ENCODE peak calls at places on chromosome 11, in eight cellular contexts. A is fibroblast of lung; M is mucosa of descending colon; C is HAP-1; H is fibroblast of pulmonary artery; K is dorsolateral prefrontal cortex; Z is CD8-positive, alpha-beta memory T cell; S is fibroblast of mammary gland. X is an unnamed sample.

GRCh38 chr11:12764187-12764914 is 90.1 kb downstream of the TEAD1 start:
- DNase-seq in Z (no peak), S (no peak), M (no peak), K (no peak), C (no peak), H (no peak), A (no peak), X (no peak)

GRCh38 chr11:106156290-106156937 is 79.0 kb downstream of the AASDHPPT start:
- DNase-seq in K (no peak), C (peak), A (peak), H (peak), S (peak), Z (no peak), M (no peak), X (peak)

GRCh38 chr11:98734686-98735085 is 286.1 kb upstream of the CNTN5 start:
- DNase-seq in Z (no peak), M (no peak), H (no peak), A (no peak), C (no peak), K (no peak), S (no peak), X (no peak)

GRCh38 chr11:69018924-69019323 is 5.9 kb upstream of the MRGPRF start:
- DNase-seq in S (peak), A (peak), M (no peak), Z (no peak), C (no peak), H (no peak), K (no peak), X (no peak)

GRCh38 chr11:88501535-88501934 is 164.0 kb upstream of the CTSC start:
- DNase-seq in C (no peak), M (no peak), A (peak), S (peak), K (no peak), Z (no peak), H (peak), X (no peak)

GRCh38 chr11:61586792-61587430 is 6.0 kb upstream of the SYT7 start:
- DNase-seq in M (no peak), C (no peak), H (no peak), Z (no peak), A (no peak), K (no peak), S (no peak), X (no peak)

GRCh38 chr11:35618497-35619029 is 303 bp downstream of the FJX1 start:
- DNase-seq in S (peak), H (peak), A (peak), C (no peak), K (peak), M (no peak), Z (peak), X (no peak)

GRCh38 chr11:18617688-18618340 is 16.3 kb downstream of the SPTY2D1 start:
- DNase-seq in S (peak), A (peak), H (peak), C (no peak), Z (peak), M (no peak), K (no peak), X (no peak)

GRCh38 chr11:61480936-61481335 is 27.6 kb upstream of the LRRC10B start:
- DNase-seq in S (no peak), M (peak), C (peak), K (no peak), H (peak), A (peak), Z (no peak), X (no peak)

GRCh38 chr11:100578966-100579365 is 108.1 kb upstream of the ARHGAP42 start:
- DNase-seq in Z (no peak), M (no peak), H (peak), S (peak), C (no peak), K (no peak), A (peak), X (no peak)

GRCh38 chr11:44572884-44573283 is 7.4 kb downstream of the CD82 start:
- DNase-seq in H (no peak), M (no peak), A (no peak), K (no peak), S (no peak), Z (no peak), C (no peak), X (no peak)

GRCh38 chr11:132821027-132821426 is 711.3 kb downstream of the OPCML start:
- DNase-seq in A (no peak), H (no peak), S (no peak), C (no peak), K (no peak), Z (no peak), M (no peak), X (no peak)

GRCh38 chr11:33317662-33318061 is 60.5 kb downstream of the HIPK3 start:
- DNase-seq in Z (no peak), K (no peak), C (no peak), M (no peak), A (no peak), S (peak), H (no peak), X (no peak)

GRCh38 chr11:90241414-90241813 is 18.6 kb upstream of the CHORDC1 start:
- DNase-seq in A (no peak), C (no peak), S (peak), H (no peak), K (no peak), M (no peak), Z (no peak), X (no peak)

GRCh38 chr11:76235233-76236091 is 29.2 kb upstream of the WNT11 start:
- DNase-seq in S (peak), K (peak), C (peak), A (peak), M (peak), Z (peak), H (peak), X (peak)

GRCh38 chr11:120648706-120649250 is 137.2 kb downstream of the GRIK4 start:
- DNase-seq in S (no peak), H (no peak), M (no peak), A (no peak), Z (no peak), C (no peak), K (no peak), X (no peak)

GRCh38 chr11:101215069-101215468 is 85.5 kb upstream of the PGR start:
- DNase-seq in M (no peak), A (no peak), K (no peak), S (no peak), H (no peak), C (no peak), Z (no peak), X (no peak)

GRCh38 chr11:110069158-110069737 is 23.9 kb upstream of the ZC3H12C start:
- DNase-seq in K (no peak), H (peak), C (no peak), Z (no peak), M (peak), S (peak), A (peak), X (peak)

GRCh38 chr11:57303990-57304579 is 20.7 kb downstream of the TNKS1BP1 start:
- DNase-seq in H (peak), C (no peak), A (peak), M (no peak), Z (no peak), S (peak), K (no peak), X (no peak)

GRCh38 chr11:64757549-64758329 is 2.0 kb downstream of the PYGM start:
- DNase-seq in H (no peak), Z (no peak), A (no peak), K (no peak), C (no peak), M (no peak), S (no peak), X (no peak)

GRCh38 chr11:15472405-15472799 is 357.7 kb downstream of the INSC start:
- DNase-seq in C (no peak), Z (no peak), S (no peak), K (no peak), H (no peak), A (no peak), M (no peak), X (no peak)

GRCh38 chr11:65862941-65863888 is 3.0 kb downstream of the MUS81 start:
- DNase-seq in H (no peak), M (peak), A (no peak), Z (no peak), C (peak), K (no peak), S (no peak), X (no peak)

GRCh38 chr11:115396533-115396932 is 107.7 kb downstream of the CADM1 start:
- DNase-seq in Z (no peak), C (no peak), K (no peak), H (no peak), M (no peak), A (peak), S (no peak), X (no peak)

GRCh38 chr11:88552377-88553029 is 215.0 kb upstream of the CTSC start:
- DNase-seq in A (peak), K (no peak), M (peak), S (peak), Z (peak), C (peak), H (peak), X (peak)

GRCh38 chr11:66477256-66478201 is 2.7 kb upstream of the DPP3 start:
- DNase-seq in S (no peak), Z (no peak), K (no peak), H (no peak), M (no peak), C (no peak), A (no peak), X (no peak)

GRCh38 chr11:62757846-62758788 is 3.3 kb upstream of the POLR2G start:
- DNase-seq in C (no peak), Z (no peak), S (no peak), H (no peak), A (no peak), K (no peak), M (no peak), X (no peak)
- H3K4me3 ChIP-seq in C (no peak), Z (no peak), S (no peak), H (no peak), A (no peak), K (peak), M (no peak), X (no peak)

DNA sequence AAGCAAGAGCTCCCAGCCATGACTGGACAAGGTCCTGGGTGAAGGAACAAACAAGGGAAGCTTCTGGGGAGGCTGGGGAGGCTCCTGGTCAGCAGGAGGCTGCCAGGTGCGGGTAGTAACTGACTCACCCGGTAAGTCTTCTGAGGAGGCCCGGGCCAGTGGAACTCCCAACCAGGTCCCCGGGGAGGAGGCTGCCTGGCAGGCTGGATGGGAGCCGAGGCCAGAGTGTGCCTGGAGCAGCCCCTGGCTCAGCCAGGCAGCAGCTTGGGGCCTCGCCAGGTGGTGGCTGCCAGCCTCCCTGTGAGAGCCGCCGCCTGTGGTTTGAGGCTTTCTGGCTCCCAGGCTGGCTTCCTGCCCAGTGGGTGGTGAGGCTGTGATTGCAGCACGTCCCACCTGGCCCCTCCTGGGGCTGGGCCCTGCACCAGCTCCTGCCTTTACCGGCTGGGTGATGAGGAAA is 46.2 kb downstream of the IGF2 start:
- DNase-seq in H (peak), M (peak), S (peak), Z (peak), C (no peak), A (peak), K (no peak), X (no peak)
- H3K4me3 ChIP-seq in H (no peak), M (no peak), S (no peak), Z (no peak), C (no peak), A (no peak), K (no peak), X (no peak)

GRCh38 chr11:3893311-3893710 is 37.8 kb downstream of the STIM1 start:
- DNase-seq in S (no peak), H (no peak), M (no peak), A (no peak), K (no peak), Z (no peak), C (no peak), X (no peak)
- H3K4me3 ChIP-seq in S (no peak), H (no peak), M (no peak), A (no peak), K (no peak), Z (no peak), C (no peak), X (no peak)

DNA sequence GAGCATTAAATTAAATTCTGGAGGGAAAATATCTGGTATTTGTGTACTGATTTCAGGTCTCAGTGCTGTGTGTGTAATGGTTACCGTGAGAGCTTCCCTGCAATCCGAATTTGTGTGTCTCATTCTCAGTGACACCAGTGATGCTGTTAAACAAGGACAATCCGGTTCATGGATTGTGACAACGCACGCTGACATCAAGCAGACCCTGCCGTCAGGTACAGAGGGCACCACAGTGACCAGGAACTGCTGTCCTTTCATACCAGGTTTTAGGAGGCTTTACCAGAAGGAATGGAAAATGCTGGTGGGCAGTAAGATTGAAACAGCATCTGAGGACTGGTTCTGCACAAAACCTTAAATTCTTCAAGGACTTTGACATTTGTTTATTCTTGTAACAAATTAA is 30.5 kb upstream of the PLET1 start:
- DNase-seq in C (no peak), S (no peak), A (no peak), K (no peak), Z (no peak), M (no peak), H (no peak), X (no peak)
- H3K4me3 ChIP-seq in C (no peak), S (no peak), A (peak), K (no peak), Z (no peak), M (no peak), H (no peak), X (no peak)

GRCh38 chr11:118618115-118618990 is 10.9 kb downstream of the PHLDB1 start:
- DNase-seq in S (peak), A (peak), H (peak), M (peak), K (no peak), Z (no peak), C (no peak), X (no peak)
- H3K4me3 ChIP-seq in S (no peak), A (peak), H (peak), M (no peak), K (peak), Z (no peak), C (no peak), X (peak)

GRCh38 chr11:46361283-46362145 is 14.3 kb downstream of the DGKZ start:
- DNase-seq in S (peak), Z (peak), C (no peak), K (peak), A (peak), H (peak), M (peak), X (no peak)
- H3K4me3 ChIP-seq in S (no peak), Z (peak), C (no peak), K (peak), A (no peak), H (peak), M (no peak), X (no peak)

DNA sequence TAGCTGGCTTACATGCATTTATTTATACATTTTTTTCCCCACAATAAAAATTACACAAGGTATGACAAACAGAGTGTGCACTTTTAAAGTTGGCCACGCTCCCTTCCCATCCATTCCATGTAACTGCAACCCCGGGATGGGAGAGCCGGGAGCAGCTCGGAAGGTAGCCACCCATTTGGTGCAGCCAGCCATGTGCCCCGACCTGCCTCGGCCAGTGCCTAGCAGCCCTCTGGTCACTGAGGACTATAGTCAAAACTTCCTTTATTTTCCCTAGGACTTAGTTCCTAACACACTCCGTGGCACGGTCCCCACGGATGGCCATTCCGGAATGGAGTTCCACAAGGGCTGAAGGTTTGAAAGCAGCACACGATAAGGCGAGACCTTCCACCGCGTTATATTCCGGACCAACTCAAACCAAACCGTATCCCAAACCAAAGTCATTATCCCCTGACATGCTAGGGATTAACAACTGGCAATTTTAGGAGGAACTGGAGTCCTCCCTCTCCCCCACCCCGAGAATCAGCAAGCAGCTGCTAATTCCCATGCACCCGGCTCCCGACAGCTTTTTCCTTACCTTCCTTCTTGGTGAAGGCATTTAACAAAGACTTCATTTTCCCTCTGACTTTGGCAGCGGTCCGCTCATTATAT is 426.4 kb downstream of the SHANK2 start:
- DNase-seq in M (no peak), A (no peak), C (no peak), K (peak), H (no peak), Z (no peak), S (no peak), X (no peak)
- H3K4me3 ChIP-seq in M (no peak), A (no peak), C (no peak), K (peak), H (no peak), Z (no peak), S (no peak), X (no peak)

DNA sequence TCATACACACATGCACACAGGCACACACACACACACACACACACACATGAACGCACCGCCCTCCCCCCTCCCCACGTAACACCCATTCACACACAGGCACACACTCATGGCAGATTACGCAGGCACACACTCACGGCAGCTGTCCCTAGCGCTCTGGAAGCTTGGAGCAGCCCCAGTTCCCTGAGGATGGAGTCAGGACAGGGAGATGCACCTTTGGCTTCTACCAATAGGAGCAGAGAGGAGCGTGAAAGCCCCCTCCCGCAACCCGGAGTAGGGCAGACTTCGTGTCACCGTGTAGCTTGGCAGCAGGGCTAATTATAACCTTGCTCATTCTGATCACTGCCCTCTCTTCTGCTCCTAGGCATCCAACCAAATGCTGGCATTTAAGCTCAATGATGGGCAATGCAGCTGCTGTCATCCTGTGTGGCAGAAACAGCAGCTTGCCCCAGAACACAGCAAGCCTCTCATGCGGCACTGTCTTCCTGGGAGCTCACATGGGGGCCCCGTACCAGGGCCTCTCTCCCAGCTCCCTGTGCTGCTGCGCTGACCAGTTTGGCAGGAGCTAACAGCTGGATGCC is 31.9 kb downstream of the ANKK1 start:
- DNase-seq in H (no peak), C (no peak), S (no peak), K (no peak), A (no peak), Z (no peak), M (no peak), X (no peak)
- H3K4me3 ChIP-seq in H (no peak), C (no peak), S (no peak), K (no peak), A (no peak), Z (no peak), M (no peak), X (no peak)

GRCh38 chr11:96215094-96215782 is 127.8 kb downstream of the MAML2 start:
- DNase-seq in S (peak), A (peak), M (peak), K (no peak), Z (peak), H (peak), C (no peak), X (no peak)
- H3K4me3 ChIP-seq in S (no peak), A (no peak), M (no peak), K (no peak), Z (peak), H (no peak), C (no peak), X (no peak)

X was measured in HFF-Myc.